ENCODE peak calls at places on chromosomes 5 and 9, in ten cellular contexts. One of them, this sample, is unnamed.

GRCh38 chr9:133677126-133678010 is 41.2 kb downstream of the DBH start:
- ATAC-seq in right lobe of liver: no peak
- ATAC-seq in HCT116: no peak
- ATAC-seq in gastrocnemius medialis: no peak
- ATAC-seq in foreskin keratinocyte: no peak
- ATAC-seq in heart right ventricle: no peak
- ATAC-seq in CD4-positive, alpha-beta T cell: peak; percentile 93
- ATAC-seq in IMR-90: no peak
- ATAC-seq in psoas muscle: no peak
- ATAC-seq in pancreas: no peak
- ATAC-seq in this sample: no peak

GRCh38 chr5:173744527-173744926 is 128.1 kb upstream of the BOD1 start:
- ATAC-seq in gastrocnemius medialis: no peak
- ATAC-seq in pancreas: no peak
- ATAC-seq in right lobe of liver: no peak
- ATAC-seq in heart right ventricle: no peak
- ATAC-seq in HCT116: no peak
- ATAC-seq in psoas muscle: no peak
- ATAC-seq in IMR-90: no peak
- ATAC-seq in CD4-positive, alpha-beta T cell: no peak
- ATAC-seq in foreskin keratinocyte: no peak
- ATAC-seq in this sample: no peak

GRCh38 chr5:65489119-65489518 is 7.4 kb upstream of the ADAMTS6 start:
- ATAC-seq in HCT116: no peak
- ATAC-seq in foreskin keratinocyte: no peak
- ATAC-seq in pancreas: no peak
- ATAC-seq in psoas muscle: no peak
- ATAC-seq in right lobe of liver: no peak
- ATAC-seq in gastrocnemius medialis: no peak
- ATAC-seq in heart right ventricle: no peak
- ATAC-seq in IMR-90: no peak
- ATAC-seq in CD4-positive, alpha-beta T cell: no peak
- ATAC-seq in this sample: no peak

GRCh38 chr5:148636353-148636752 is 18.0 kb downstream of the HTR4 start:
- ATAC-seq in CD4-positive, alpha-beta T cell: no peak
- ATAC-seq in HCT116: no peak
- ATAC-seq in right lobe of liver: no peak
- ATAC-seq in heart right ventricle: no peak
- ATAC-seq in pancreas: no peak
- ATAC-seq in foreskin keratinocyte: no peak
- ATAC-seq in gastrocnemius medialis: no peak
- ATAC-seq in psoas muscle: no peak
- ATAC-seq in IMR-90: no peak
- ATAC-seq in this sample: no peak

GRCh38 chr9:38423939-38424843 is at the start of gene IGFBPL1:
- ATAC-seq in psoas muscle: peak; percentile 52
- ATAC-seq in HCT116: no peak
- ATAC-seq in gastrocnemius medialis: no peak
- ATAC-seq in CD4-positive, alpha-beta T cell: no peak
- ATAC-seq in right lobe of liver: peak; percentile 79
- ATAC-seq in foreskin keratinocyte: peak; percentile 67
- ATAC-seq in pancreas: peak; percentile 84
- ATAC-seq in IMR-90: peak; percentile 90
- ATAC-seq in heart right ventricle: peak; percentile 61
- ATAC-seq in this sample: peak; percentile 65

GRCh38 chr5:135048286-135048685 is 14.3 kb upstream of the PITX1 start:
- ATAC-seq in CD4-positive, alpha-beta T cell: no peak
- ATAC-seq in psoas muscle: no peak
- ATAC-seq in gastrocnemius medialis: no peak
- ATAC-seq in pancreas: no peak
- ATAC-seq in right lobe of liver: no peak
- ATAC-seq in foreskin keratinocyte: no peak
- ATAC-seq in HCT116: no peak
- ATAC-seq in heart right ventricle: no peak
- ATAC-seq in IMR-90: no peak
- ATAC-seq in this sample: no peak

GRCh38 chr5:115977988-115978387 is 15.7 kb downstream of the LVRN start:
- ATAC-seq in heart right ventricle: no peak
- ATAC-seq in pancreas: peak; percentile 53
- ATAC-seq in HCT116: no peak
- ATAC-seq in IMR-90: peak; percentile 82
- ATAC-seq in gastrocnemius medialis: peak; percentile 72
- ATAC-seq in CD4-positive, alpha-beta T cell: no peak
- ATAC-seq in foreskin keratinocyte: peak; percentile 64
- ATAC-seq in psoas muscle: no peak
- ATAC-seq in right lobe of liver: no peak
- ATAC-seq in this sample: peak; percentile 71

GRCh38 chr9:13885258-13885657 is 428.7 kb downstream of the NFIB start:
- ATAC-seq in heart right ventricle: no peak
- ATAC-seq in CD4-positive, alpha-beta T cell: no peak
- ATAC-seq in foreskin keratinocyte: no peak
- ATAC-seq in HCT116: no peak
- ATAC-seq in psoas muscle: no peak
- ATAC-seq in pancreas: no peak
- ATAC-seq in IMR-90: no peak
- ATAC-seq in right lobe of liver: no peak
- ATAC-seq in gastrocnemius medialis: no peak
- ATAC-seq in this sample: no peak

GRCh38 chr5:106964102-106964501 is 706.6 kb downstream of the EFNA5 start:
- ATAC-seq in CD4-positive, alpha-beta T cell: no peak
- ATAC-seq in gastrocnemius medialis: no peak
- ATAC-seq in heart right ventricle: no peak
- ATAC-seq in HCT116: no peak
- ATAC-seq in pancreas: peak; percentile 92
- ATAC-seq in foreskin keratinocyte: no peak
- ATAC-seq in psoas muscle: no peak
- ATAC-seq in right lobe of liver: no peak
- ATAC-seq in IMR-90: no peak
- ATAC-seq in this sample: no peak

DNA sequence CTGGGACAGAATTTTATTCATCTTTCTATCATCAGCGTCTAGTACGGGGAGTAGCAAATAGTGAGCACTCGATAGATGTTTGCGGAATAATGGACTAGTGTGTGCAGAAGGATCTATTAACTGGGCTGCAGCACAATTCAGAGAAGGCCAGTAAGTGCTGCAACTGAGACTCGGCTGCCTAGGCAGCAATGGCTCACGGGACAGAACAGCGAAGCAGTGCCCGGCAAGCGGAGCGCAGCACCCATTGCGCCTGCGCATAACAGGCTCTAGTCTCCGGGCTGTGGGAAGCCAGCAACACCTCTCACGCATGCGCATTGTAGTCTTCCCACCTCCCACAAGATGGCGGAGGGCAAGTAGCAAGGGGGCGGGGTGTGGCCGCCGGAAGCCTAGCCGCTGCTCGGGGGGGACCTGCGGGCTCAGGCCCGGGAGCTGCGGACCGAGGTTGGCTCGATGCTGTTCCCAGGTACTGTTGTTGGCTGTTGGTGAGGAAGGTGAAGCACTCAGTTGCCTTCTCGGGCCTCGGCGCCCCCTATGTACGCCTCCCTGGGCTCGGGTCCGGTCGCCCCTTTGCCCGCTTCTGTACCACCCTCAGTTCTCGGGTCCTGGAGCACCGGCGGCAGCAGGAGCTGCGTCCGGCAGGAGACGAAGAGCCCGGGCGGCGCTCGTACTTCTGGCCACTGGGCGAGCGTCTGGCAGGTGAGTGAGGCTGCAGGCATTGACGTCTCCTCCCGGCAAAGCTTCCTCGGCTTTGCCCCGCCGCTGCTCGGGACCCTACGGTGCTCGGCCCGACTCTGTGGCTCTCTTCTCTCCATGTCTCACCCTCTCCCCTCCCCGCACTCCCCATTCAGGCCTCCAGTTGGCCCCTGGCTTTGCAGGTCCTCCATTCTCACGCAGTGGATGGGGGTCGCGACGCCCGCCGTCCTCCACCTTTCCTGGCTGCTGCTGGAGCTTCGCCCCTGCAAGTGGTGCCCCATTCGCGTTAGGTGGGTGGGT is 30.2 kb upstream of the APC start:
- ATAC-seq in IMR-90: peak; percentile 96
- ATAC-seq in psoas muscle: peak; percentile 99
- ATAC-seq in CD4-positive, alpha-beta T cell: peak; percentile 93
- ATAC-seq in right lobe of liver: peak; percentile 97
- ATAC-seq in gastrocnemius medialis: peak; percentile 97
- ATAC-seq in pancreas: peak; percentile 97
- ATAC-seq in HCT116: peak; percentile 95
- ATAC-seq in heart right ventricle: peak; percentile 98
- ATAC-seq in foreskin keratinocyte: peak; percentile 94
- ATAC-seq in this sample: peak; percentile 97
- TF ChIP-seq CTCF in IMR-90: no peak
- TF ChIP-seq CTCF in psoas muscle: peak; percentile 6
- TF ChIP-seq CTCF in CD4-positive, alpha-beta T cell: no peak
- TF ChIP-seq CTCF in right lobe of liver: no peak
- TF ChIP-seq CTCF in gastrocnemius medialis: no peak
- TF ChIP-seq CTCF in pancreas: no peak
- TF ChIP-seq CTCF in HCT116: no peak
- TF ChIP-seq CTCF in heart right ventricle: peak; percentile 9
- TF ChIP-seq CTCF in foreskin keratinocyte: no peak
- TF ChIP-seq CTCF in this sample: no peak

GRCh38 chr5:144915452-144915851 is 744.8 kb downstream of the KCTD16 start:
- ATAC-seq in right lobe of liver: no peak
- ATAC-seq in heart right ventricle: no peak
- ATAC-seq in pancreas: no peak
- ATAC-seq in foreskin keratinocyte: no peak
- ATAC-seq in gastrocnemius medialis: no peak
- ATAC-seq in psoas muscle: no peak
- ATAC-seq in HCT116: no peak
- ATAC-seq in IMR-90: no peak
- ATAC-seq in CD4-positive, alpha-beta T cell: no peak
- ATAC-seq in this sample: no peak
- TF ChIP-seq CTCF in right lobe of liver: no peak
- TF ChIP-seq CTCF in heart right ventricle: no peak
- TF ChIP-seq CTCF in pancreas: no peak
- TF ChIP-seq CTCF in foreskin keratinocyte: no peak
- TF ChIP-seq CTCF in gastrocnemius medialis: no peak
- TF ChIP-seq CTCF in psoas muscle: no peak
- TF ChIP-seq CTCF in HCT116: no peak
- TF ChIP-seq CTCF in IMR-90: no peak
- TF ChIP-seq CTCF in CD4-positive, alpha-beta T cell: no peak
- TF ChIP-seq CTCF in this sample: no peak

DNA sequence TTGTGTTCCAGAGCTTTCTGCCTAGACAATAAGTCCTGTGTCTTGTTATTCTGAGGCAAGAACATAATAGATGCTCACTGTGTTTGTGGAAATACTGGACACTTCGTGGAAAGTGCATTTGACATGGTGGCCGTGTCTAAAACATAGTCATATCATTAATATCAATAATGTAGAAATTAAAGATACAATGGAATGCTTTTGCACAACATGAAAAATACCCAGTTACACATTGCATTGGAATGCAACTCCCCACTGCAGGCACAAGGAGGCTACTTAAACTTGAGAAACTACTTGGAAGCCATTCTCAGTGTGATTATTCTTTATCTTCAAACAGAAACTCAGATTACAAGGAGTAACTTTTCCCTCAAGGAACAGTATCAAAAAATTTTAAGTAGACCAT is 145.3 kb upstream of the ZNF462 start:
- ATAC-seq in HCT116: peak; percentile 73
- ATAC-seq in IMR-90: peak; percentile 86
- ATAC-seq in pancreas: peak; percentile 69
- ATAC-seq in foreskin keratinocyte: peak; percentile 84
- ATAC-seq in gastrocnemius medialis: peak; percentile 55
- ATAC-seq in CD4-positive, alpha-beta T cell: no peak
- ATAC-seq in heart right ventricle: no peak
- ATAC-seq in psoas muscle: no peak
- ATAC-seq in right lobe of liver: no peak
- ATAC-seq in this sample: peak; percentile 62
- TF ChIP-seq CTCF in HCT116: no peak
- TF ChIP-seq CTCF in IMR-90: no peak
- TF ChIP-seq CTCF in pancreas: no peak
- TF ChIP-seq CTCF in foreskin keratinocyte: peak; percentile 44
- TF ChIP-seq CTCF in gastrocnemius medialis: no peak
- TF ChIP-seq CTCF in CD4-positive, alpha-beta T cell: no peak
- TF ChIP-seq CTCF in heart right ventricle: no peak
- TF ChIP-seq CTCF in psoas muscle: no peak
- TF ChIP-seq CTCF in right lobe of liver: no peak
- TF ChIP-seq CTCF in this sample: no peak

GRCh38 chr5:181167814-181168488 is 20.6 kb downstream of the OR2V2 start:
- ATAC-seq in CD4-positive, alpha-beta T cell: no peak
- ATAC-seq in foreskin keratinocyte: no peak
- ATAC-seq in HCT116: peak; percentile 5
- ATAC-seq in IMR-90: no peak
- ATAC-seq in heart right ventricle: no peak
- ATAC-seq in right lobe of liver: no peak
- ATAC-seq in pancreas: peak; percentile 46
- ATAC-seq in gastrocnemius medialis: no peak
- ATAC-seq in psoas muscle: no peak
- ATAC-seq in this sample: no peak
- TF ChIP-seq CTCF in CD4-positive, alpha-beta T cell: no peak
- TF ChIP-seq CTCF in foreskin keratinocyte: peak; percentile 62
- TF ChIP-seq CTCF in HCT116: peak; percentile 74
- TF ChIP-seq CTCF in IMR-90: peak; percentile 39
- TF ChIP-seq CTCF in heart right ventricle: peak; percentile 33
- TF ChIP-seq CTCF in right lobe of liver: peak; percentile 4
- TF ChIP-seq CTCF in pancreas: no peak
- TF ChIP-seq CTCF in gastrocnemius medialis: no peak
- TF ChIP-seq CTCF in psoas muscle: peak; percentile 26
- TF ChIP-seq CTCF in this sample: no peak

GRCh38 chr5:159290741-159291140 is 27.7 kb downstream of the UBLCP1 start:
- ATAC-seq in HCT116: no peak
- ATAC-seq in foreskin keratinocyte: peak; percentile 56
- ATAC-seq in psoas muscle: no peak
- ATAC-seq in gastrocnemius medialis: no peak
- ATAC-seq in right lobe of liver: no peak
- ATAC-seq in pancreas: no peak
- ATAC-seq in CD4-positive, alpha-beta T cell: no peak
- ATAC-seq in heart right ventricle: no peak
- ATAC-seq in IMR-90: no peak
- ATAC-seq in this sample: no peak

DNA sequence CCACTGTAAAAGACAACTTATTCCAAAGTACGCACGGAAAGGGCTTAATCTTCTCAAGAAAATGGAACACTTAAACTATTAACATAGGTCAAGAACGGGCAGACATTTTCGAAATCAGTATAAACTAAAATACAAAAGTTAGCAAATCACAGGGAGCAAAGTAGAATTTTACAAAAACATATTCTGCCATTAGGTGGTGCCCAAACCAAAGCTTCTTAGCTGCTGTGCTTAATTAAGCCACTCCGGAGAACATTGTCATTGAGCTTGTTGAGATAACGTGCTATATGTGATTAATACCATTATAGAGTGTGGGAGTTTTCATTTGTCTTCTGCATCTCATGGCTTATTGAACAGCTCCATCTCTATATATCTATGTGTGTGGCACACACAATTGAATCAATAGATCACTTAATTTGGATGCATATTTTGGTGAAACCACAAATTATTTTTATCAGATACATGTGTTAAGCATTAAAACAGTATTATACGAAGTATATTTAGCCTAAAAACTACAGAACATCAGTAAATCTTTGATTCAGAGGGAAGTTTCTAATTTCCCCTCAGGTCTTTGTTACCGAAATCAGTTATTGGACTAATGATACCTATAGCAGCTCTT is 23.4 kb downstream of the UBLCP1 start:
- ATAC-seq in CD4-positive, alpha-beta T cell: peak; percentile 62
- ATAC-seq in gastrocnemius medialis: no peak
- ATAC-seq in HCT116: peak; percentile 50
- ATAC-seq in heart right ventricle: no peak
- ATAC-seq in IMR-90: peak; percentile 53
- ATAC-seq in pancreas: peak; percentile 68
- ATAC-seq in right lobe of liver: peak; percentile 40
- ATAC-seq in foreskin keratinocyte: peak; percentile 46
- ATAC-seq in psoas muscle: no peak
- ATAC-seq in this sample: no peak
- TF ChIP-seq CTCF in CD4-positive, alpha-beta T cell: peak; percentile 68
- TF ChIP-seq CTCF in gastrocnemius medialis: no peak
- TF ChIP-seq CTCF in HCT116: peak; percentile 35
- TF ChIP-seq CTCF in heart right ventricle: peak; percentile 66
- TF ChIP-seq CTCF in IMR-90: peak; percentile 56
- TF ChIP-seq CTCF in pancreas: no peak
- TF ChIP-seq CTCF in right lobe of liver: peak; percentile 46
- TF ChIP-seq CTCF in foreskin keratinocyte: peak; percentile 75
- TF ChIP-seq CTCF in psoas muscle: peak; percentile 40
- TF ChIP-seq CTCF in this sample: peak; percentile 17

This sample was measured in gastroesophageal sphincter.